ENCODE peak calls at places on chromosomes 3 and 15, in ten cellular contexts. Q is IMR-90, R is colonic mucosa, H is breast epithelium, I is osteoblast, F is ascending aorta, Z is tibial nerve, G is NT2/D1, N is lung, E is transverse colon. D is an unnamed sample. For H3K4me1 and H3K9me3, the result is how much of the 10 kb centered on the place peaks cover.

GRCh38 chr3:184663756-184664155 is 48.1 kb downstream of the MAGEF1 start:
- DNase-seq in F (no peak), H (no peak), R (no peak), E (no peak), Z (no peak), Q (no peak), N (no peak), G (no peak), I (no peak), D (no peak)

GRCh38 chr15:73677146-73677607 is 7.0 kb upstream of the CD276 start:
- DNase-seq in E (peak), H (peak), Z (peak), G (no peak), N (peak), F (peak), I (peak), Q (peak), R (peak), D (peak)

GRCh38 chr3:156389151-156389760 is 165.7 kb downstream of the SSR3 start:
- DNase-seq in N (no peak), G (no peak), H (no peak), F (no peak), Q (no peak), R (no peak), E (no peak), I (no peak), Z (no peak), D (no peak)

GRCh38 chr15:42155546-42156265 is 730 bp downstream of the PLA2G4F start:
- DNase-seq in I (peak), Q (no peak), R (peak), E (peak), G (no peak), N (no peak), Z (no peak), F (no peak), H (peak), D (peak)

GRCh38 chr3:109952924-109953323 is 615.6 kb upstream of the DPPA4 start:
- DNase-seq in F (no peak), R (no peak), Z (no peak), I (no peak), E (no peak), G (no peak), N (no peak), H (no peak), Q (peak), D (no peak)

GRCh38 chr3:167736264-167736787 is 805 bp downstream of the SERPINI1 start:
- DNase-seq in I (no peak), F (no peak), N (no peak), R (no peak), E (no peak), G (no peak), Z (no peak), Q (no peak), H (no peak), D (no peak)

GRCh38 chr15:42691770-42692169 is 45.2 kb downstream of the CDAN1 start:
- DNase-seq in H (no peak), N (no peak), G (no peak), R (no peak), I (no peak), Z (no peak), Q (no peak), F (no peak), E (no peak), D (no peak)

GRCh38 chr15:80825361-80826030 is 46.3 kb downstream of the CEMIP start:
- DNase-seq in R (no peak), I (no peak), N (peak), Z (peak), H (no peak), F (peak), G (no peak), E (no peak), Q (no peak), D (no peak)

GRCh38 chr3:21357241-21357640 is 393.8 kb downstream of the ZNF385D start:
- DNase-seq in F (no peak), G (no peak), Z (no peak), Q (no peak), H (no peak), R (no peak), E (no peak), N (no peak), I (no peak), D (no peak)

GRCh38 chr15:101242160-101242998 is 9.5 kb downstream of the CHSY1 start:
- DNase-seq in G (no peak), H (no peak), E (peak), I (peak), F (peak), N (peak), R (no peak), Z (no peak), Q (peak), D (peak)

GRCh38 chr3:123446610-123447109 is 2.2 kb downstream of the ADCY5 start:
- DNase-seq in Z (no peak), F (no peak), H (no peak), R (no peak), N (no peak), I (peak), E (no peak), Q (no peak), G (no peak), D (no peak)

GRCh38 chr15:27826902-27827321 is 272.2 kb downstream of the OCA2 start:
- DNase-seq in G (no peak), I (no peak), Z (peak), F (no peak), E (no peak), N (no peak), R (no peak), H (no peak), Q (peak), D (no peak)

GRCh38 chr15:49620174-49620573 is 444 bp downstream of the FAM227B start:
- DNase-seq in R (peak), N (no peak), I (no peak), Q (peak), Z (no peak), G (no peak), F (no peak), E (peak), H (no peak), D (peak)

GRCh38 chr15:37053070-37053653 is 47.2 kb downstream of the MEIS2 start:
- DNase-seq in E (no peak), N (no peak), Q (peak), G (no peak), H (no peak), R (no peak), F (no peak), Z (no peak), I (no peak), D (no peak)

GRCh38 chr3:25037049-25037547 is 391.0 kb upstream of the RARB start:
- DNase-seq in I (no peak), E (no peak), Z (peak), Q (no peak), F (peak), H (no peak), G (no peak), N (no peak), R (no peak), D (no peak)

GRCh38 chr3:85259748-85260147 is 301.0 kb downstream of the CADM2 start:
- DNase-seq in I (no peak), N (no peak), G (no peak), R (no peak), Z (no peak), H (no peak), E (no peak), F (no peak), Q (peak), D (no peak)

GRCh38 chr3:190848891-190849290 is 13.6 kb downstream of the GMNC start:
- DNase-seq in H (no peak), N (no peak), E (no peak), G (no peak), R (no peak), F (no peak), I (no peak), Z (no peak), Q (no peak), D (no peak)

GRCh38 chr15:68794869-68795268 is 25.8 kb downstream of the ANP32A start:
- DNase-seq in E (no peak), R (no peak), N (no peak), G (no peak), I (peak), F (no peak), H (no peak), Q (no peak), Z (no peak), D (no peak)

GRCh38 chr15:68795298-68795848 is 25.3 kb downstream of the ANP32A start:
- DNase-seq in Z (peak), N (peak), F (peak), G (peak), H (peak), R (peak), E (peak), Q (peak), I (peak), D (peak)

GRCh38 chr15:68792901-68793766 is 27.6 kb downstream of the ANP32A start:
- DNase-seq in Q (no peak), E (peak), I (no peak), R (peak), F (no peak), H (peak), G (no peak), Z (no peak), N (peak), D (peak)

GRCh38 chr15:68794307-68794706 is 26.4 kb downstream of the ANP32A start:
- DNase-seq in Q (no peak), I (no peak), Z (no peak), G (no peak), F (no peak), R (no peak), H (no peak), E (no peak), N (no peak), D (no peak)

GRCh38 chr15:68793776-68794175 is 26.9 kb downstream of the ANP32A start:
- DNase-seq in R (no peak), I (no peak), E (no peak), H (no peak), N (no peak), Z (no peak), F (no peak), G (no peak), Q (no peak), D (no peak)
- H3K4me1 ChIP-seq in R (under half), I (under half), E (half or more), H (half or more), N (half or more), Z (half or more), F (under half), G (under half), Q (under half), D (half or more)

GRCh38 chr15:47326934-47327333 is 390.4 kb upstream of the SEMA6D start:
- DNase-seq in R (no peak), I (no peak), F (no peak), E (no peak), G (no peak), H (no peak), N (no peak), Z (no peak), Q (no peak), D (no peak)

GRCh38 chr15:47332481-47332880 is 384.8 kb upstream of the SEMA6D start:
- DNase-seq in H (no peak), G (no peak), N (no peak), E (no peak), I (no peak), Z (no peak), Q (peak), R (no peak), F (no peak), D (no peak)

GRCh38 chr15:47334805-47335204 is 382.5 kb upstream of the SEMA6D start:
- DNase-seq in F (no peak), E (no peak), H (no peak), N (no peak), Z (no peak), R (no peak), G (no peak), I (no peak), Q (no peak), D (no peak)

GRCh38 chr15:47333758-47334157 is 383.5 kb upstream of the SEMA6D start:
- DNase-seq in Z (no peak), H (no peak), F (no peak), R (no peak), I (no peak), E (no peak), Q (peak), N (no peak), G (no peak), D (no peak)

DNA sequence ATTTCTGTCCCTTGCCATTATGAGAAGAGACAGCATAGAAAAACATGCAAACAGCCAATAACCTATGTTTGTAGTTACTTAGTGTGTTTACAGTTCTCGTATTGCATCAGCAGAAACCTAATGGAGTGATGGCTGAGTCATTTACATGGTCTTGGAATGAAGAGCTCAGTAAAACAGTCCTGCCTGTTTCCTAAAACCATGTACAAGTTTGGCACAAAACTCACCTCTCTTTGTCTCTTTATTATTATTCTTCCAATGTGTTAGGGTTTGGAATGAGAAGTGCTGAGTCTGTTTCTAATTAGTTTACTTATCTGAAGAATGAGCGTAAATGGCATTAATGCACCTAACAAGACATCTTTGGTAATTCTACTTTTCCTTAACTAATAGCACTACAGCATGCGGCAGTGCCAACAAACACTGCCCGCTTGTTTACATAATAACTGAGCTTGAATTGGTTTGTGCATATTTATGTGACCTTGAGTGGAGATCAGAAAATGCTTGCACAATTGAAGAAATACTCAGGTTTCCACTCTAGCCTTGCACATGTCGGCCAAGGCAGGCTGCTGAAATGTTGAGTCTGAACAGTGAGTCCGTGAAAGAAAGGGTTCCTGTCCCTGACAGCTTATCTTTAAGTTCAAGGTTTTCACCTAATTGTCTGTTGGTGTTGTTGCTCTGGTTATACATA is 385.4 kb upstream of the SEMA6D start:
- DNase-seq in Z (peak), G (no peak), Q (peak), I (no peak), F (no peak), H (no peak), E (no peak), N (no peak), R (no peak), D (no peak)
- H3K9me3 ChIP-seq in Z (under half), G (under half), Q (under half), I (under half), F (under half), H (under half), E (under half), N (under half), R (under half), D (under half)

GRCh38 chr3:14430706-14431470 is 28.5 kb downstream of the SLC6A6 start:
- DNase-seq in H (no peak), Q (no peak), N (no peak), F (no peak), Z (no peak), E (no peak), G (no peak), R (no peak), I (no peak), D (no peak)
- H3K4me3 ChIP-seq in H (no peak), Q (no peak), N (no peak), F (no peak), Z (no peak), E (no peak), G (no peak), R (no peak), I (no peak), D (no peak)

DNA sequence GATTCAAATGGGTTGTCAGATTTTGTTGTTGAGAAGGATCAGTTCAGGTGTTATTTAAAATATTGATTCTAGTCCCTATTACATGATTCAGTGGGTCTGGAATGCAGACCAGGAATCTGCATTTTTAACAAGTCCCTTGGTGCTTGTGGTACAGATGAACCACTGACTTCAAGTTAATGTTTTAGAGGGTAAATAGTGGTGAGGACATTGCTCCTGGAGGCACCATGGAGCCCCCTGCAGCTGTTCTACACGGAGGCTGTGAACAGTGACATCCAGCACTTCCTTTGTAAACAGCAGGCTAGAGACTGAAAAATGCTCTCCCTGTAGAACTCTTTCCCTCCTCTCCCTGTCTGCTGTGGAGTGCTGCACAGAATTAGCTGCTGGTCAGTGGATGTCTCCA is 4.8 kb upstream of the FSIP1 start:
- DNase-seq in H (no peak), I (no peak), G (no peak), Z (no peak), Q (no peak), N (no peak), E (no peak), R (no peak), F (no peak), D (no peak)
- H3K4me1 ChIP-seq in H (under half), I (half or more), G (under half), Z (under half), Q (under half), N (under half), E (under half), R (under half), F (under half), D (under half)

DNA sequence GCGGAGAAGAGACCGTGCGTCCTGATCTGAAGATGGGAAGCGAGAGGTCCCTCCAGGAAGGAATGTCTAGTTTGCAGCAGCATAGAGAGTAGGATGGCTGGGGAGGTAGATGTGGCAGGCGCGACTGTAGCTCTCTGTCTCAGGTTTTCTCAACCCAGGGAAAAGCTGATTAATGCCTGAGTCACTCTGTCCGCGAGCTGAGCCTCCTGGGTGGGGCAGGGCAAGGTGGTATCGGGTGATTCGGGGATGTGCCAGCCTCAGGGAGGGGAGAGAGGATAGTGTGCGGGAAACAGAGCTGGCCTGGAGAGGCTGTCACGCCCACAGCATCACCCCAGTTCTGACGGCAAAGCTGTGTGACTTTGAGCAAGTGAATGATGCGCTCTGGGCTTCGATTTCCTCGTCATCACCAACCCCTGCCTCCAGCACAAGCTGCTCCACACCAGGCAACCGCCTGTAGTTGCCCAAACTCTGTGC is 28.4 kb downstream of the CPN2 start:
- DNase-seq in I (peak), H (no peak), F (no peak), Q (peak), G (no peak), Z (no peak), N (no peak), E (no peak), R (no peak), D (no peak)
- H3K9me3 ChIP-seq in I (under half), H (under half), F (under half), Q (under half), G (half or more), Z (under half), N (under half), E (under half), R (under half), D (under half)

DNA sequence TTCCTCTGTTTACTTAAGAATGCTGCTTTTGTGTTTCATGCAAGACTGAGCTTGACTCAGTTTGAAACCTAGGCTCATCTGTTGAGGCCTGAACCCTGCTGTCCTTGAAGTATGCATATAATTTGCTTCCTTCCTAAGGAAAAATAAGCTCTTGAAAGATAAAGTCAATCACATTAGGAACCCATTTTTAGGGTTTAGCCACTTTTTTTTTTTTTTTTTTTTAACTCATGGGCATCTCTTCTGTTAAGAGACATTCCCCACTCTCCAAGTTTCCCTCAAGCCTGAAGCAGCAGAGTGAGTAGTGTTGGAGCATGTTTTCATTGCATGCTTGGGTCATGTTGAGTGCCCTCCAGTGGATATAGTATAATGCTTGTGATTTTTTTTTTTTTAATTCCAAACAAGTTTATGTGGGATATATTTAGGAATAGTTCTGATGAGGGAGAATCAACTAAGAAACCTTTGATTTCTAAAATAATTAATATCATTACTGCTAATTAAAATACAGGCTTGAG is 3.6 kb downstream of the CTNNB1 start:
- DNase-seq in G (no peak), Q (peak), Z (peak), N (no peak), R (no peak), F (no peak), I (peak), E (no peak), H (no peak), D (no peak)
- H3K4me3 ChIP-seq in G (peak), Q (no peak), Z (no peak), N (no peak), R (no peak), F (peak), I (peak), E (peak), H (peak), D (no peak)

GRCh38 chr3:26840272-26840870 is 217.8 kb downstream of the LRRC3B start:
- DNase-seq in G (peak), F (no peak), N (no peak), E (no peak), H (no peak), Q (no peak), Z (no peak), R (no peak), I (no peak), D (no peak)
- H3K4me1 ChIP-seq in G (under half), F (under half), N (under half), E (under half), H (under half), Q (under half), Z (under half), R (under half), I (under half), D (under half)

DNA sequence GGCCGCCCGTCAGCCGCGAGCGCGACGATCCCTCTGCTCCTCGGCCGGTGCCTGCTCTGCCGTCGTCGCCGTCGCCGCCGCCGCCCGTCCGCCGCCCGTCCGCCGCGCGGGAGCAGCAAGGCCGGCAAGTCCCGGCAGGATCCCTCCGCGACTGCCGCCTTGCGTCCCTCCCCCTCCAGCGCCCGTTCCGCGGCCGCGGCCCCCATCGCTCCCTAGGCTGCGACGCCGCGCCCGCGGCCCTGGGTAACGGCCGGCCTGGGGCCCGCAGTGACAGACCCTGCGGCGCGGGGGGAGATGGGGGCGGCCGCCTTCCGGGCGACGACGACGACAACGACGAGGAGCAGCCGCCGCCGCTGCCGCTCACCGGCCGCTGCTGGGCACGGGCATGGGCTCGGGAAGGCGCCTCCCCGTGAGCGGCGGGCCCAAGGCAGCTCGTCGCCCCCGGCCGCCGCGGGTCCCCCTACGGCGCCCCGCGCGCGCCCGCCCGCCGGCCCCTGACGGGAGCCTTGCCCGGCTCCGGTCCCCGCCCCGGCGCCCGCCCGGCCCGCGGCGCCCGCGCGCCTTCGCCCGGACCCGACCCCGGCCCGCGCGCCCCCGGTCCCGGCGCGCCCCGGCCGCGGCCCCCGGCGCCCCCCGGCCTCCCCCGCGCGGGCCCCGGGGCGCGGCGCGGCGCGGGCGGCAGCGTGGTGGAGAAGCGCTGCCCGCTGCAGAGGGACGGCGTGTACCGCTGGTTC is 177.5 kb downstream of the OR4M2 start:
- DNase-seq in N (no peak), G (peak), Q (no peak), Z (no peak), E (no peak), I (no peak), R (no peak), H (no peak), F (no peak), D (no peak)
- H3K9me3 ChIP-seq in N (under half), G (under half), Q (under half), Z (under half), E (under half), I (under half), R (under half), H (under half), F (under half), D (half or more)

DNA sequence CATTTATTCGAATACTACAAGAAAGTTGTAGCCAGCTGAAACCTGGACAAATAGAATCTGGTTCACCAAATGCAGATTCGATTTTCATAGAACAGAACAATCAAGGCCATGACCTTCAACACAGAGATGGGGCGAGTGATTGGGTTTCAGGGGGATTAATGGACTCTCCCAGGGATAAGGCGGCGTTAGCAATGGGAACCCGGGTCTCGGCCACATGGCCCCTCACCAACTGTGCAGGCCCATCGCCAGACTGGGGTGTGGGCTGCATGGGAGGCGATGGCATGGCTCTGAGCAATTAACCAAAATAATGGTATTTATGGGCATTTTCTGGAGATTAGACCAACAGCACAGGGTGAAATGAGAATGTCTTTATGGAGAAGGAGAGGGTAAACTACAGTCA is 34.2 kb downstream of the VGLL4 start:
- DNase-seq in Z (no peak), H (no peak), Q (no peak), F (no peak), N (no peak), I (no peak), G (no peak), R (no peak), E (no peak), D (no peak)
- H3K4me3 ChIP-seq in Z (no peak), H (no peak), Q (no peak), F (no peak), N (no peak), I (peak), G (no peak), R (no peak), E (no peak), D (no peak)

D was measured in mucosa of descending colon.